ENCODE peak calls at places on chromosomes 11 and 22, in seven cellular contexts. E is stimulated activated naive CD8-positive, alpha-beta T cell treated with anti-CD3 and anti-CD28 coated beads, Interleukin-15, Interleukin-2, amounts not matched to agents 100 U/mL and 50 U/mL, for 24 hours; J is astrocyte of the spinal cord; P is stimulated activated CD8-positive, alpha-beta memory T cell treated with anti-CD3 and anti-CD28 coated beads, Interleukin-15, amount 100 ng/mL, for 48 hours; G is brain microvascular endothelial cell; Y is AG09309; I is stimulated activated naive CD4-positive, alpha-beta T cell. Z is an unnamed sample.

GRCh38 chr11:133821776-133822175 is 23.5 kb downstream of the SPATA19 start:
- DNase-seq in E (peak; percentile 46), J (no peak), P (no peak), G (no peak), Y (no peak), I (no peak), Z (peak; percentile 54)

GRCh38 chr11:1864216-1864615 is 11.3 kb downstream of the LSP1 start:
- DNase-seq in E (no peak), J (no peak), P (no peak), G (no peak), Y (no peak), I (no peak), Z (no peak)

GRCh38 chr11:122789916-122790315 is 48.4 kb upstream of the CRTAM start:
- DNase-seq in E (no peak), J (no peak), P (no peak), G (no peak), Y (no peak), I (no peak), Z (no peak)

GRCh38 chr22:39173787-39174497 is 21.5 kb upstream of the CBX7 start:
- DNase-seq in E (peak; percentile 45), J (no peak), P (no peak), G (no peak), Y (no peak), I (no peak), Z (peak; percentile 56)

GRCh38 chr11:27218498-27219038 is 144.4 kb downstream of the CCDC34 start:
- DNase-seq in E (no peak), J (peak; percentile 93), P (no peak), G (peak; percentile 48), Y (peak; percentile 93), I (no peak), Z (no peak)

GRCh38 chr11:76243157-76243556 is 36.9 kb upstream of the WNT11 start:
- DNase-seq in E (no peak), J (no peak), P (no peak), G (no peak), Y (no peak), I (no peak), Z (no peak)

GRCh38 chr11:58629857-58630256 is 7.4 kb downstream of the CNTF start:
- DNase-seq in E (no peak), J (peak; percentile 57), P (no peak), G (peak; percentile 49), Y (peak; percentile 29), I (no peak), Z (peak; percentile 27)

GRCh38 chr11:108559340-108559739 is 34.2 kb downstream of the EXPH5 start:
- DNase-seq in E (no peak), J (peak; percentile 82), P (no peak), G (no peak), Y (peak; percentile 55), I (no peak), Z (no peak)

GRCh38 chr22:49433717-49434611 is 393.7 kb downstream of the BRD1 start:
- DNase-seq in E (no peak), J (no peak), P (no peak), G (no peak), Y (no peak), I (no peak), Z (no peak)

GRCh38 chr11:45622861-45623260 is 42.6 kb downstream of the CHST1 start:
- DNase-seq in E (no peak), J (no peak), P (no peak), G (no peak), Y (no peak), I (no peak), Z (no peak)

GRCh38 chr11:80436547-80436946 is 995.7 kb upstream of the TENM4 start:
- DNase-seq in E (no peak), J (no peak), P (no peak), G (no peak), Y (no peak), I (no peak), Z (no peak)

GRCh38 chr11:15113381-15113780 is 1.3 kb upstream of the INSC start:
- DNase-seq in E (no peak), J (no peak), P (no peak), G (no peak), Y (no peak), I (no peak), Z (peak; percentile 40)

GRCh38 chr11:73950869-73951710 is at the start of gene DNAJB13:
- DNase-seq in E (no peak), J (peak; percentile 36), P (no peak), G (peak; percentile 56), Y (no peak), I (no peak), Z (peak; percentile 40)

GRCh38 chr22:45757068-45757467 is 85.4 kb downstream of the ATXN10 start:
- DNase-seq in E (no peak), J (no peak), P (no peak), G (no peak), Y (no peak), I (no peak), Z (no peak)

GRCh38 chr22:19201130-19201857 is 22.8 kb upstream of the SLC25A1 start:
- DNase-seq in E (no peak), J (no peak), P (no peak), G (no peak), Y (no peak), I (no peak), Z (no peak)

GRCh38 chr11:118488480-118489109 is 38.7 kb upstream of the TTC36 start:
- DNase-seq in E (peak; percentile 79), J (peak; percentile 76), P (peak; percentile 49), G (peak; percentile 47), Y (peak; percentile 52), I (peak; percentile 50), Z (peak; percentile 86)